ENCODE peak calls at places on chromosomes 11 and 22, in six cellular contexts. G is epithelial cell of proximal tubule; N is sigmoid colon; F is stimulated activated CD4-positive, alpha-beta T cell treated with anti-CD3 and anti-CD28 coated beads, Interleukin-2, amount 100 ng/mL, for 48 hours; A is neural crest cell; H is substantia nigra. P is an unnamed sample.

GRCh38 chr22:35684270-35684700 is 33.4 kb upstream of the APOL5 start:
- DNase-seq in G (no peak), N (no peak), F (no peak), A (no peak), H (peak), P (peak)

GRCh38 chr11:58395581-58395980 is 11.1 kb downstream of the OR5B3 start:
- DNase-seq in G (no peak), N (no peak), F (no peak), A (no peak), H (no peak), P (no peak)

GRCh38 chr11:74319139-74319538 is 7.7 kb upstream of the P4HA3 start:
- DNase-seq in G (peak), N (no peak), F (no peak), A (no peak), H (no peak), P (no peak)

GRCh38 chr22:50246242-50247175 is 1.7 kb upstream of the TUBGCP6 start:
- DNase-seq in G (no peak), N (no peak), F (no peak), A (no peak), H (no peak), P (no peak)

GRCh38 chr11:33257160-33257896 is at the start of gene HIPK3:
- DNase-seq in G (no peak), N (peak), F (peak), A (peak), H (peak), P (peak)

GRCh38 chr11:129729823-129730222 is 85.8 kb upstream of the TMEM45B start:
- DNase-seq in G (no peak), N (no peak), F (no peak), A (no peak), H (no peak), P (no peak)

GRCh38 chr22:48918585-48919186 is 909.0 kb downstream of the BRD1 start:
- DNase-seq in G (no peak), N (peak), F (no peak), A (no peak), H (no peak), P (no peak)

GRCh38 chr11:119093951-119094815 is 7.5 kb downstream of the DPAGT1 start:
- DNase-seq in G (no peak), N (no peak), F (peak), A (no peak), H (no peak), P (peak)

GRCh38 chr22:27718186-27719032 is 83.1 kb downstream of the MN1 start:
- DNase-seq in G (peak), N (peak), F (no peak), A (no peak), H (no peak), P (no peak)

GRCh38 chr22:24149191-24149590 is 32.1 kb upstream of the SUSD2 start:
- DNase-seq in G (no peak), N (no peak), F (no peak), A (no peak), H (no peak), P (no peak)

GRCh38 chr11:114166897-114167323 is 107.4 kb downstream of the ZBTB16 start:
- DNase-seq in G (no peak), N (peak), F (no peak), A (no peak), H (no peak), P (no peak)

GRCh38 chr11:119585038-119585666 is 143.8 kb downstream of the NECTIN1 start:
- DNase-seq in G (no peak), N (no peak), F (no peak), A (peak), H (no peak), P (no peak)

GRCh38 chr11:31875861-31876625 is 64.9 kb upstream of the PAX6 start:
- DNase-seq in G (no peak), N (no peak), F (no peak), A (peak), H (no peak), P (no peak)

P was measured in GM12865.